ENCODE peak calls at places on chromosomes 3 and 15, in four cellular contexts. C is A549, Z is K562, J is GM12878. G is an unnamed sample.

GRCh38 chr15:23687143-23687470 is at the start of gene NDN:
- DNase-seq in C (no peak), Z (peak), J (no peak), G (peak)

GRCh38 chr15:40094156-40094555 is 14.5 kb downstream of the BMF start:
- DNase-seq in C (no peak), Z (no peak), J (no peak), G (no peak)

GRCh38 chr3:150721285-150722130 is 17.8 kb upstream of the ERICH6 start:
- DNase-seq in C (peak), Z (peak), J (no peak), G (peak)

GRCh38 chr3:52834871-52835501 is at the start of gene MUSTN1:
- DNase-seq in C (no peak), Z (no peak), J (no peak), G (peak)

GRCh38 chr15:35777016-35777415 is 231.1 kb upstream of the DPH6 start:
- DNase-seq in C (no peak), Z (no peak), J (no peak), G (no peak)

GRCh38 chr3:179450901-179451334 is 352 bp downstream of the GNB4 start:
- DNase-seq in C (peak), Z (no peak), J (no peak), G (peak)

GRCh38 chr3:187926620-187927019 is 181.4 kb upstream of the BCL6 start:
- DNase-seq in C (no peak), Z (no peak), J (no peak), G (no peak)

GRCh38 chr3:161781381-161781780 is 284.8 kb downstream of the OTOL1 start:
- DNase-seq in C (no peak), Z (no peak), J (no peak), G (no peak)

GRCh38 chr15:85116925-85117646 is 135.4 kb downstream of the PDE8A start:
- DNase-seq in C (no peak), Z (no peak), J (peak), G (peak)

GRCh38 chr3:35785540-35785939 is 146.2 kb downstream of the ARPP21 start:
- DNase-seq in C (no peak), Z (no peak), J (no peak), G (no peak)

GRCh38 chr3:77825045-77825827 is 785.3 kb downstream of the ROBO2 start:
- DNase-seq in C (no peak), Z (no peak), J (no peak), G (peak)

GRCh38 chr15:70791248-70791647 is 27.9 kb upstream of the UACA start:
- DNase-seq in C (no peak), Z (no peak), J (no peak), G (no peak)

GRCh38 chr3:71778353-71778752 is 6.6 kb downstream of the PROK2 start:
- DNase-seq in C (no peak), Z (no peak), J (no peak), G (no peak)

DNA sequence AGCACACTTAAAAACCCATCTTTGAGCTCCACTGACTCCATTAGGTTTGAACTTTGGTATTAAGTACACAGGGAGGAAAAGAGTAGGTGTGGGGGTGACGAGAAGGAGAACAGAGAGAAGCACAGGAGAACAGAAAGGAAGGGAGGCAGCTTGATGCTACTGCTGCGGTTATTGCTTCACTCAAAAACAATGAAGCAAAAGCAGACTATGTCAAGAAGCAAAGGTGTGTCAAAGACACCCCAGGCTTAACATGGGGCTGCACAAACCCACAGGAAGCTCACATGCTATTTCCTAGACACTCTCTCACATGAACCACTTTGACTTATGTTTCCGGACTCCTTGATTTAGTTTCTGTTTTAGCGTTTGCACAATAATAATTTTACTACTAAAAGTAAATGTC is 961.0 kb upstream of the CFAP20DC start:
- DNase-seq in C (no peak), Z (no peak), J (peak), G (no peak)
- TF ChIP-seq ELK1 in C (no peak), Z (no peak), J (no peak), G (no peak)

GRCh38 chr3:123870033-123870432 is 14.1 kb downstream of the MYLK start:
- DNase-seq in C (no peak), Z (no peak), J (no peak), G (peak)
- H3K4me2 ChIP-seq in C (no peak), Z (no peak), J (no peak), G (peak)

GRCh38 chr3:194312743-194313281 is 38.3 kb downstream of the CPN2 start:
- DNase-seq in C (no peak), Z (no peak), J (no peak), G (peak)
- TF ChIP-seq ELK1 in C (no peak), Z (no peak), J (no peak), G (no peak)

GRCh38 chr3:4987374-4988296 is 8.4 kb downstream of the BHLHE40 start:
- DNase-seq in C (no peak), Z (no peak), J (no peak), G (no peak)
- H3K4me2 ChIP-seq in C (peak), Z (peak), J (peak), G (peak)